ENCODE peak calls at places on chromosomes 1 and 21, in eight cellular contexts. S is RWPE1, Y is iris pigment epithelial cell, X is amygdala, E is M059J, Q is WTC11, W is body of pancreas, R is right cardiac atrium. H is an unnamed sample.

GRCh38 chr1:54347955-54348699 is 58.1 kb downstream of the SSBP3 start:
- DNase-seq in E (no peak), R (no peak), Q (no peak), X (no peak), Y (no peak), W (peak; percentile 86), S (no peak), H (no peak)

GRCh38 chr1:88683848-88684481 is at the start of gene PKN2:
- DNase-seq in W (peak; percentile 97), R (peak; percentile 98), Q (peak; percentile 97), Y (peak; percentile 99), X (peak; percentile 74), S (peak; percentile 96), E (peak; percentile 99), H (peak; percentile 96)

GRCh38 chr1:159945483-159946241 is at the start of gene IGSF9:
- DNase-seq in X (no peak), W (peak; percentile 91), S (peak; percentile 97), R (peak; percentile 91), Q (peak; percentile 98), Y (peak; percentile 59), E (peak; percentile 72), H (peak; percentile 61)

GRCh38 chr1:89121641-89122040 is 4.3 kb downstream of the GBP2 start:
- DNase-seq in W (no peak), S (no peak), E (no peak), Y (no peak), Q (no peak), R (no peak), X (no peak), H (no peak)

GRCh38 chr1:57093122-57093521 is 127.3 kb upstream of the C8B start:
- DNase-seq in S (no peak), R (no peak), E (no peak), Y (no peak), W (no peak), Q (no peak), X (no peak), H (no peak)

GRCh38 chr21:15978158-15978805 is 248.5 kb downstream of the USP25 start:
- DNase-seq in X (no peak), R (no peak), E (peak; percentile 65), Y (peak; percentile 41), W (no peak), S (no peak), Q (no peak), H (no peak)

GRCh38 chr1:214402583-214403216 is 121.7 kb downstream of the SMYD2 start:
- DNase-seq in S (no peak), Y (peak; percentile 66), Q (no peak), W (no peak), X (no peak), E (peak; percentile 70), R (no peak), H (no peak)

GRCh38 chr1:47893412-47893811 is 103.8 kb downstream of the TRABD2B start:
- DNase-seq in R (no peak), S (no peak), Q (no peak), E (no peak), Y (no peak), W (no peak), X (no peak), H (no peak)

GRCh38 chr21:45040739-45041138 is 33.6 kb upstream of the ADARB1 start:
- DNase-seq in Q (no peak), Y (no peak), X (no peak), R (no peak), S (no peak), W (no peak), E (no peak), H (no peak)

GRCh38 chr1:96464159-96464558 is 257.4 kb upstream of the PTBP2 start:
- DNase-seq in Q (no peak), W (no peak), S (no peak), Y (no peak), E (no peak), R (no peak), X (no peak), H (no peak)

GRCh38 chr1:203860396-203860951 is 925 bp upstream of the SNRPE start:
- DNase-seq in Q (no peak), S (peak; percentile 82), X (no peak), Y (peak; percentile 23), R (peak; percentile 32), W (peak; percentile 51), E (peak; percentile 92), H (no peak)

GRCh38 chr1:46191033-46191701 is 7.1 kb downstream of the POMGNT1 start:
- DNase-seq in Y (no peak), S (no peak), R (no peak), Q (no peak), X (no peak), E (no peak), W (no peak), H (no peak)

GRCh38 chr1:186531561-186532165 is 70.7 kb upstream of the PDC start:
- DNase-seq in Y (peak; percentile 41), W (no peak), X (no peak), R (no peak), E (peak; percentile 87), S (no peak), Q (no peak), H (no peak)

GRCh38 chr1:2044510-2045319 is 5.5 kb upstream of the PRKCZ start:
- DNase-seq in S (peak; percentile 56), Y (peak; percentile 12), W (peak; percentile 75), X (peak; percentile 18), R (peak; percentile 72), Q (peak; percentile 80), E (peak; percentile 45), H (peak; percentile 66)

GRCh38 chr1:78547081-78547480 is 56.3 kb downstream of the PTGFR start:
- DNase-seq in W (no peak), Y (no peak), E (no peak), X (no peak), Q (no peak), S (no peak), R (no peak), H (no peak)

GRCh38 chr1:169109561-169110134 is 3.2 kb downstream of the ATP1B1 start:
- DNase-seq in S (peak; percentile 62), Q (no peak), R (peak; percentile 46), Y (peak; percentile 93), W (peak; percentile 72), E (peak; percentile 96), X (no peak), H (peak; percentile 69)

GRCh38 chr1:58746757-58747156 is 37.1 kb downstream of the JUN start:
- DNase-seq in S (no peak), X (no peak), Q (no peak), R (no peak), Y (no peak), E (peak; percentile 42), W (no peak), H (no peak)

GRCh38 chr1:39729030-39729429 is 9.7 kb upstream of the PPIE start:
- DNase-seq in W (no peak), X (no peak), Y (no peak), S (no peak), E (peak; percentile 37), Q (no peak), R (no peak), H (no peak)

GRCh38 chr1:196071452-196071851 is 536.8 kb downstream of the KCNT2 start:
- DNase-seq in W (no peak), R (no peak), E (no peak), Y (no peak), X (no peak), Q (no peak), S (no peak), H (no peak)

GRCh38 chr1:46571691-46572225 is 20.3 kb upstream of the KNCN start:
- DNase-seq in S (no peak), E (no peak), X (no peak), Y (no peak), R (no peak), W (no peak), Q (no peak), H (no peak)

GRCh38 chr1:25622526-25622925 is 5.9 kb downstream of the MAN1C1 start:
- DNase-seq in E (no peak), R (no peak), X (no peak), W (no peak), Q (no peak), S (no peak), Y (no peak), H (no peak)